ENCODE peak calls at places on chromosomes 3 and 15, in four cellular contexts. One of them, this sample, is unnamed.

GRCh38 chr3:25594007-25594502 is 70.7 kb downstream of the TOP2B start:
- DNase-seq in psoas muscle: no peak
- DNase-seq in DND-41: peak; percentile 16
- DNase-seq in uterus: peak; percentile 42
- DNase-seq in this sample: no peak

GRCh38 chr3:37453393-37454391 is 279.3 kb upstream of the LRRFIP2 start:
- DNase-seq in psoas muscle: peak; percentile 57
- DNase-seq in DND-41: no peak
- DNase-seq in uterus: peak; percentile 42
- DNase-seq in this sample: no peak

GRCh38 chr3:98274914-98275313 is 7.4 kb upstream of the OR5H2 start:
- DNase-seq in psoas muscle: no peak
- DNase-seq in DND-41: no peak
- DNase-seq in uterus: no peak
- DNase-seq in this sample: no peak

GRCh38 chr3:69306239-69307185 is 79.4 kb downstream of the FRMD4B start:
- DNase-seq in psoas muscle: peak; percentile 68
- DNase-seq in DND-41: peak; percentile 64
- DNase-seq in uterus: peak; percentile 82
- DNase-seq in this sample: peak; percentile 51

GRCh38 chr3:38755130-38755529 is 60.9 kb downstream of the SCN10A start:
- DNase-seq in psoas muscle: no peak
- DNase-seq in DND-41: peak; percentile 25
- DNase-seq in uterus: no peak
- DNase-seq in this sample: no peak

GRCh38 chr3:156471431-156471830 is 83.5 kb downstream of the SSR3 start:
- DNase-seq in psoas muscle: no peak
- DNase-seq in DND-41: no peak
- DNase-seq in uterus: no peak
- DNase-seq in this sample: no peak

GRCh38 chr15:51558421-51558820 is 64.2 kb downstream of the DMXL2 start:
- DNase-seq in psoas muscle: no peak
- DNase-seq in DND-41: no peak
- DNase-seq in uterus: no peak
- DNase-seq in this sample: no peak

GRCh38 chr3:169686874-169687273 is 23.4 kb upstream of the MECOM start:
- DNase-seq in psoas muscle: no peak
- DNase-seq in DND-41: no peak
- DNase-seq in uterus: no peak
- DNase-seq in this sample: no peak

GRCh38 chr15:38129531-38130199 is 123.0 kb upstream of the SPRED1 start:
- DNase-seq in psoas muscle: peak; percentile 68
- DNase-seq in DND-41: no peak
- DNase-seq in uterus: peak; percentile 96
- DNase-seq in this sample: no peak

GRCh38 chr3:126442849-126443229 is 32.9 kb downstream of the ZXDC start:
- DNase-seq in psoas muscle: no peak
- DNase-seq in DND-41: no peak
- DNase-seq in uterus: no peak
- DNase-seq in this sample: no peak

GRCh38 chr3:102074951-102075350 is 225.6 kb downstream of the NFKBIZ start:
- DNase-seq in psoas muscle: no peak
- DNase-seq in DND-41: no peak
- DNase-seq in uterus: no peak
- DNase-seq in this sample: no peak

GRCh38 chr15:70057931-70058641 is 39.6 kb downstream of the TLE3 start:
- DNase-seq in psoas muscle: no peak
- DNase-seq in DND-41: no peak
- DNase-seq in uterus: no peak
- DNase-seq in this sample: no peak

GRCh38 chr3:74267583-74268184 is 346.8 kb downstream of the CNTN3 start:
- DNase-seq in psoas muscle: no peak
- DNase-seq in DND-41: peak; percentile 23
- DNase-seq in uterus: peak; percentile 32
- DNase-seq in this sample: no peak

GRCh38 chr3:127005864-127006500 is 23.1 kb downstream of the PLXNA1 start:
- DNase-seq in psoas muscle: no peak
- DNase-seq in DND-41: no peak
- DNase-seq in uterus: no peak
- DNase-seq in this sample: no peak

GRCh38 chr3:182909318-182910040 is 70.9 kb downstream of the DCUN1D1 start:
- DNase-seq in psoas muscle: no peak
- DNase-seq in DND-41: no peak
- DNase-seq in uterus: no peak
- DNase-seq in this sample: peak; percentile 15

GRCh38 chr15:43763819-43764446 is 12.8 kb downstream of the ELL3 start:
- DNase-seq in psoas muscle: no peak
- DNase-seq in DND-41: no peak
- DNase-seq in uterus: no peak
- DNase-seq in this sample: no peak

GRCh38 chr15:73287019-73287418 is 81.7 kb downstream of the HCN4 start:
- DNase-seq in psoas muscle: no peak
- DNase-seq in DND-41: no peak
- DNase-seq in uterus: no peak
- DNase-seq in this sample: no peak

GRCh38 chr15:71572452-71573053 is 237.8 kb upstream of the NR2E3 start:
- DNase-seq in psoas muscle: no peak
- DNase-seq in DND-41: no peak
- DNase-seq in uterus: peak; percentile 40
- DNase-seq in this sample: no peak

GRCh38 chr3:169759256-169759655 is 5.6 kb downstream of the TERC start:
- DNase-seq in psoas muscle: no peak
- DNase-seq in DND-41: no peak
- DNase-seq in uterus: no peak
- DNase-seq in this sample: no peak

GRCh38 chr3:89571707-89572106 is 464.3 kb downstream of the EPHA3 start:
- DNase-seq in psoas muscle: no peak
- DNase-seq in DND-41: no peak
- DNase-seq in uterus: no peak
- DNase-seq in this sample: no peak

GRCh38 chr3:126130081-126130855 is 46.3 kb upstream of the SLC41A3 start:
- DNase-seq in psoas muscle: peak; percentile 6
- DNase-seq in DND-41: no peak
- DNase-seq in uterus: peak; percentile 8
- DNase-seq in this sample: no peak

GRCh38 chr3:27584874-27585273 is 100.7 kb upstream of the SLC4A7 start:
- DNase-seq in psoas muscle: no peak
- DNase-seq in DND-41: no peak
- DNase-seq in uterus: no peak
- DNase-seq in this sample: no peak

GRCh38 chr3:69329897-69330296 is 56.0 kb downstream of the FRMD4B start:
- DNase-seq in psoas muscle: no peak
- DNase-seq in DND-41: no peak
- DNase-seq in uterus: no peak
- DNase-seq in this sample: no peak

GRCh38 chr3:78878789-78879515 is 888.8 kb downstream of the ROBO1 start:
- DNase-seq in psoas muscle: no peak
- DNase-seq in DND-41: no peak
- DNase-seq in uterus: no peak
- DNase-seq in this sample: no peak

GRCh38 chr15:70094690-70095311 is 2.9 kb downstream of the TLE3 start:
- DNase-seq in psoas muscle: no peak
- DNase-seq in DND-41: peak; percentile 16
- DNase-seq in uterus: no peak
- DNase-seq in this sample: no peak

GRCh38 chr3:50322386-50323091 is at the start of gene HYAL2:
- DNase-seq in psoas muscle: peak; percentile 62
- DNase-seq in DND-41: no peak
- DNase-seq in uterus: peak; percentile 84
- DNase-seq in this sample: no peak

GRCh38 chr3:126305427-126305826 is 51.8 kb downstream of the KLF15 start:
- DNase-seq in psoas muscle: no peak
- DNase-seq in DND-41: no peak
- DNase-seq in uterus: no peak
- DNase-seq in this sample: no peak

DNA sequence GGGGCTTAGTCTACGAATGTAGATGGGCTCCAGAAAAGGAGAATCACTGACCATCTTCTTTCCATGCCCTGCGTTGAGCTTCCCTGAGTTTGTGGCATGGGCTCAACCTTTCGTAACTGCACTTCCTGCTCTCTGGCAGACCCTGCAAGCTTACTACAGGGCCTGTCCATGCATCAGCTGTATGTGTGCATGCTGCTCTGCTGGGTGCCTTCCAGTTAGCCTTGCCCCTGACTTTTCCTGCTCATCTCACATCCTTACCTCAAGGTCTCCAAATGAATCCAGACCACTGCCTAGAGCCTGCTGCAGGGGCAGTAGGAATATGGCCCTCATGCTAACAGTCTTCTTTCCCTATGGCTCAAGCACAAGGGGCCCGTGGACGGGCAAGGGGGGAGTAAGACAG is 2.0 kb upstream of the TF start:
- DNase-seq in psoas muscle: no peak
- DNase-seq in DND-41: no peak
- DNase-seq in uterus: no peak
- DNase-seq in this sample: no peak
- H3K4me3 ChIP-seq in psoas muscle: no peak overlapping the region
- H3K4me3 ChIP-seq in DND-41: no peak overlapping the region
- H3K4me3 ChIP-seq in uterus: no peak overlapping the region
- H3K4me3 ChIP-seq in this sample: no peak overlapping the region

GRCh38 chr15:34496616-34497015 is 59.0 kb upstream of the GOLGA8A start:
- DNase-seq in psoas muscle: no peak
- DNase-seq in DND-41: no peak
- DNase-seq in uterus: no peak
- DNase-seq in this sample: no peak
- H3K27me3 ChIP-seq in psoas muscle: peaks cover 76% of the 10 kb centered on the region
- H3K27me3 ChIP-seq in DND-41: no peaks in the 10 kb centered on the region
- H3K27me3 ChIP-seq in uterus: peaks cover 16% of the 10 kb centered on the region
- H3K27me3 ChIP-seq in this sample: peaks cover 4% of the 10 kb centered on the region

GRCh38 chr3:190019840-190020239 is 100.9 kb downstream of the P3H2 start:
- DNase-seq in psoas muscle: no peak
- DNase-seq in DND-41: no peak
- DNase-seq in uterus: no peak
- DNase-seq in this sample: no peak
- H3K4me1 ChIP-seq in psoas muscle: no peaks in the 10 kb centered on the region
- H3K4me1 ChIP-seq in DND-41: no peaks in the 10 kb centered on the region
- H3K4me1 ChIP-seq in uterus: no peaks in the 10 kb centered on the region
- H3K4me1 ChIP-seq in this sample: no peaks in the 10 kb centered on the region

DNA sequence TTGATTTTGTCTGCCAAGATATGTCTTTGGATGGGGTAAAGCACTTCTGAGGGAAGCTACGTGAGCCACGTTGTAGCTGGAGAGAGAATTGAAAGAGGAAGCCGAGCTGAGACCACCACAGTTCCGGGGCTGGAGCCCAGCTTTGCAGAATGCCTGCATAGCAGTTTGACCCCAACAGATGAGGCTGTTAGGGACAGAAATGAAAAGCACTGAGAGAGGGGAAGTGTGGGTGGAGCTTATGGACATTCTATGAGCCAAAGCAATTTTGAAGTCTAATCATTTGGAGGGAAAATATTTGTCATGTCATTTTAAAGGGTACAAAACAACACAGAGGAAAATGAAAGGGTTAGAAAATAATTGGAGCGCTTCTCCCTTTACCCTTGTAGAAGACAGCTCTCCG is 45.4 kb downstream of the LIPC start:
- DNase-seq in psoas muscle: no peak
- DNase-seq in DND-41: peak; percentile 81
- DNase-seq in uterus: no peak
- DNase-seq in this sample: no peak
- H3K4me3 ChIP-seq in psoas muscle: no peak overlapping the region
- H3K4me3 ChIP-seq in DND-41: peak overlapping the region; percentile 22
- H3K4me3 ChIP-seq in uterus: no peak overlapping the region
- H3K4me3 ChIP-seq in this sample: no peak overlapping the region

DNA sequence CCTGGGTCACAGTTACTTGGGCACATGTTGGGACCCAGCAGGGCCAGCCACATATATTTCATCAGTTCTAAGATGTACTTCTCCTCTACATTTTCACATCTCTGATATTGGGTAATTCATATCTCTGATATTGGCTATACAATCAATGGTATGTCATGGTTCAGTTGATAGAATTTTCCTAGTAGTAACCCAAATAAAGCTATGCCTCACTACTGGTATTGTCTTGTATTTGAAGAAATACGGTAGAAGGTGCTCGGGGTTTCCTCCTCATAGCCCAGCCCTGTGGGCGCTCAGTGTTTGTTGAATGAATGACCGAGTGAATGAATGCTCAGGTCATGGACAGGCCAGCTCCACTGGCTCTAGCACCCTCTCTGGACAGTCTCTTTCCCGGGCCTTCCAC is 94.1 kb downstream of the RAB11A start:
- DNase-seq in psoas muscle: no peak
- DNase-seq in DND-41: no peak
- DNase-seq in uterus: no peak
- DNase-seq in this sample: no peak
- H3K27me3 ChIP-seq in psoas muscle: peaks cover 34% of the 10 kb centered on the region
- H3K27me3 ChIP-seq in DND-41: no peaks in the 10 kb centered on the region
- H3K27me3 ChIP-seq in uterus: no peaks in the 10 kb centered on the region
- H3K27me3 ChIP-seq in this sample: peaks cover 1% of the 10 kb centered on the region

GRCh38 chr15:74434260-74434915 is 630 bp upstream of the SEMA7A start:
- DNase-seq in psoas muscle: no peak
- DNase-seq in DND-41: no peak
- DNase-seq in uterus: no peak
- DNase-seq in this sample: no peak
- H3K4me1 ChIP-seq in psoas muscle: peaks cover 4% of the 10 kb centered on the region
- H3K4me1 ChIP-seq in DND-41: peaks cover 46% of the 10 kb centered on the region
- H3K4me1 ChIP-seq in uterus: peaks cover 11% of the 10 kb centered on the region
- H3K4me1 ChIP-seq in this sample: peaks cover 19% of the 10 kb centered on the region

DNA sequence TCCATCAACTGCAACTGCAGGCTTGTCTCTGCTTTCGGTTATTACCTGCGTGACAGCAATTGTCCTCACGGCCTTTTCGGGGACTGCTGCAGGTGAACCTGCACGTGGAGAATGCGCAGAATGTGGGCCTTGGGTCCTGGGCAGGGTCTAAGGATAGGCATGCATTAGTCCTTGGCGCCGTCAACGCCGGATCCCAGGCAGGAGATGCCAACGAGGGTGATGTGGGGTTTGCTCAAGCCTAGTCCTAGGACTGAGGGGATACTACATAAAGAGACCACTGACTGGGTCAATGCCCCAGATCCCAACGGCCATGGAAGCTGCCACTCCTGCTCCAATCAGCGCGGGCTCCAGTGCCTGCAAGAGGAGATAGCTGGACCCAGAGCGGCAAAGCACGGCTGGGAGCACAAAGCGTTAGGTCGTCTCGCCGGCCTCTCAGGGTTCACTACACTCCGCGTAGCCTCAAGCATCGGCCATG is 448 bp upstream of the RBM15B start:
- DNase-seq in psoas muscle: no peak
- DNase-seq in DND-41: no peak
- DNase-seq in uterus: no peak
- DNase-seq in this sample: no peak
- H3K4me3 ChIP-seq in psoas muscle: peak overlapping the region; percentile 88
- H3K4me3 ChIP-seq in DND-41: peak overlapping the region; percentile 93
- H3K4me3 ChIP-seq in uterus: peak overlapping the region; percentile 36
- H3K4me3 ChIP-seq in this sample: peak overlapping the region; percentile 56

GRCh38 chr3:124115965-124116364 is 124.0 kb upstream of the ROPN1 start:
- DNase-seq in psoas muscle: no peak
- DNase-seq in DND-41: no peak
- DNase-seq in uterus: no peak
- DNase-seq in this sample: no peak
- H3K27me3 ChIP-seq in psoas muscle: no peaks in the 10 kb centered on the region
- H3K27me3 ChIP-seq in DND-41: peaks cover 6% of the 10 kb centered on the region
- H3K27me3 ChIP-seq in uterus: no peaks in the 10 kb centered on the region
- H3K27me3 ChIP-seq in this sample: no peaks in the 10 kb centered on the region

This sample was measured in CD8-positive, alpha-beta memory T cell.